ENCODE peak calls at places on chromosomes 6 and 20, in four cellular contexts. U is HepG2, O is BE2C, E is SK-N-SH. B is an unnamed sample. For H3K4me1, the result is how much of the 10 kb centered on the place peaks cover.

GRCh38 chr6:33799714-33800113 is 4.1 kb downstream of the MLN start:
- DNase-seq in U (no peak), O (no peak), E (no peak), B (no peak)

GRCh38 chr6:138647006-138647405 is 126.6 kb upstream of the CCDC28A start:
- DNase-seq in U (no peak), O (no peak), E (no peak), B (no peak)

GRCh38 chr6:44253307-44254101 is 3.8 kb downstream of the SLC35B2 start:
- DNase-seq in U (peak), O (peak), E (no peak), B (peak)

GRCh38 chr6:132504757-132505156 is 8.2 kb downstream of the STX7 start:
- DNase-seq in U (no peak), O (no peak), E (no peak), B (no peak)

GRCh38 chr6:142374965-142375733 is 73.3 kb downstream of the ADGRG6 start:
- DNase-seq in U (peak), O (no peak), E (no peak), B (no peak)

GRCh38 chr6:11584264-11584663 is 46.7 kb downstream of the TMEM170B start:
- DNase-seq in U (no peak), O (no peak), E (no peak), B (no peak)

GRCh38 chr6:14900919-14901318 is 344.9 kb upstream of the JARID2 start:
- DNase-seq in U (no peak), O (no peak), E (no peak), B (no peak)

GRCh38 chr6:139473731-139474130 is 99.3 kb upstream of the CITED2 start:
- DNase-seq in U (no peak), O (no peak), E (no peak), B (no peak)

GRCh38 chr20:46172961-46173536 is 54.9 kb downstream of the CD40 start:
- DNase-seq in U (no peak), O (no peak), E (no peak), B (no peak)

GRCh38 chr20:12975833-12976608 is 32.8 kb upstream of the SPTLC3 start:
- DNase-seq in U (no peak), O (no peak), E (no peak), B (no peak)

GRCh38 chr6:100257661-100258395 is 206.9 kb downstream of the SIM1 start:
- DNase-seq in U (peak), O (no peak), E (no peak), B (peak)

GRCh38 chr6:163790296-163790840 is 375.9 kb downstream of the QKI start:
- DNase-seq in U (no peak), O (no peak), E (no peak), B (no peak)

GRCh38 chr6:106159531-106159940 is 73.4 kb downstream of the PRDM1 start:
- DNase-seq in U (no peak), O (no peak), E (no peak), B (no peak)

GRCh38 chr20:62473717-62474584 is 1.8 kb downstream of the GATA5 start:
- DNase-seq in U (no peak), O (no peak), E (no peak), B (peak)

GRCh38 chr6:118788702-118789101 is 105.2 kb upstream of the ASF1A start:
- DNase-seq in U (no peak), O (no peak), E (no peak), B (no peak)

GRCh38 chr6:63269470-63269869 is 50.3 kb downstream of the LGSN start:
- DNase-seq in U (no peak), O (no peak), E (no peak), B (no peak)

GRCh38 chr20:41533537-41534136 is 84.5 kb downstream of the CHD6 start:
- DNase-seq in U (peak), O (no peak), E (no peak), B (no peak)

GRCh38 chr6:151260191-151260590 is 20.4 kb downstream of the AKAP12 start:
- DNase-seq in U (no peak), O (no peak), E (no peak), B (no peak)

GRCh38 chr6:145147981-145148380 is 587.3 kb downstream of the EPM2A start:
- DNase-seq in U (no peak), O (no peak), E (no peak), B (no peak)

GRCh38 chr20:33431797-33432381 is 11.7 kb downstream of the SNTA1 start:
- DNase-seq in U (peak), O (no peak), E (no peak), B (no peak)

GRCh38 chr6:157614026-157614484 is 209.0 kb upstream of the SNX9 start:
- DNase-seq in U (peak), O (no peak), E (no peak), B (no peak)

GRCh38 chr6:131951576-131952230 is 531 bp upstream of the CCN2 start:
- DNase-seq in U (no peak), O (no peak), E (no peak), B (peak)

GRCh38 chr6:50850223-50850751 is 31.6 kb downstream of the TFAP2B start:
- DNase-seq in U (no peak), O (peak), E (peak), B (peak)

GRCh38 chr6:88910922-88911778 is 52.3 kb downstream of the RNGTT start:
- DNase-seq in U (no peak), O (no peak), E (no peak), B (no peak)

GRCh38 chr6:137874204-137875001 is 7.3 kb downstream of the TNFAIP3 start:
- DNase-seq in U (no peak), O (no peak), E (no peak), B (no peak)

GRCh38 chr6:155011997-155012396 is 16.9 kb downstream of the TIAM2 start:
- DNase-seq in U (no peak), O (no peak), E (no peak), B (no peak)

GRCh38 chr6:35679399-35679798 is 9.3 kb downstream of the FKBP5 start:
- DNase-seq in U (no peak), O (no peak), E (no peak), B (no peak)

GRCh38 chr6:168387911-168388310 is 53.1 kb upstream of the SMOC2 start:
- DNase-seq in U (no peak), O (no peak), E (no peak), B (no peak)

GRCh38 chr6:95636552-95637376 is 59.4 kb downstream of the MANEA start:
- DNase-seq in U (no peak), O (peak), E (peak), B (no peak)
- TF ChIP-seq CTCF in U (no peak), O (no peak), E (no peak), B (no peak)

GRCh38 chr6:21885532-21886089 is 292.1 kb downstream of the SOX4 start:
- DNase-seq in U (no peak), O (peak), E (peak), B (no peak)

GRCh38 chr6:21883929-21884328 is 290.4 kb downstream of the SOX4 start:
- DNase-seq in U (no peak), O (no peak), E (no peak), B (no peak)

GRCh38 chr6:21885101-21885500 is 291.6 kb downstream of the SOX4 start:
- DNase-seq in U (no peak), O (no peak), E (no peak), B (no peak)

GRCh38 chr6:21887301-21888185 is 294.0 kb downstream of the SOX4 start:
- DNase-seq in U (peak), O (no peak), E (no peak), B (no peak)

DNA sequence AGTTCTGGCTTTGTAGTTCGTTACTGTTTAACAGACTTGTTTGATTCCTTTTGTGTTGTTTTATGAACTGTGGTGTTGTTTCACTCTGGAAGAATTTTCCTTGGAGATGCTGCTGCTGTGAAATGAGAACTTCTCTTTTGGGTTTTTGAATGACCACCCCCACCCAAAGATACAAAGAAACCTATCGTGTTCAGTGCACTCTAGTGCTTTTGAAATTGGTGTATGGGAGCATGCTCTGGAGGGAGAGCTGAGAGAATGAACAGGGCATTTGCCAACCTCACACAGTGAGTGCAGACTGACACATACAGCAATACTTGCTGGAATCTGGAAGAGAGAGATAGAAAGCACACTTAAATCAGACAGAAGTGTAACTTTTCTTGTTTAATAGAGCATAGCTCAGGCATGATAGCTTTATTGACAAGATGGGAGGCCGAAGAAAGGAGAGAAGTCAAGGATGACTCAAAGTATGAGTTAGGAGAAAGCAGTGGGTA is 293.1 kb downstream of the SOX4 start:
- DNase-seq in U (no peak), O (no peak), E (no peak), B (no peak)
- H3K4me3 ChIP-seq in U (no peak), O (no peak), E (no peak), B (no peak)

DNA sequence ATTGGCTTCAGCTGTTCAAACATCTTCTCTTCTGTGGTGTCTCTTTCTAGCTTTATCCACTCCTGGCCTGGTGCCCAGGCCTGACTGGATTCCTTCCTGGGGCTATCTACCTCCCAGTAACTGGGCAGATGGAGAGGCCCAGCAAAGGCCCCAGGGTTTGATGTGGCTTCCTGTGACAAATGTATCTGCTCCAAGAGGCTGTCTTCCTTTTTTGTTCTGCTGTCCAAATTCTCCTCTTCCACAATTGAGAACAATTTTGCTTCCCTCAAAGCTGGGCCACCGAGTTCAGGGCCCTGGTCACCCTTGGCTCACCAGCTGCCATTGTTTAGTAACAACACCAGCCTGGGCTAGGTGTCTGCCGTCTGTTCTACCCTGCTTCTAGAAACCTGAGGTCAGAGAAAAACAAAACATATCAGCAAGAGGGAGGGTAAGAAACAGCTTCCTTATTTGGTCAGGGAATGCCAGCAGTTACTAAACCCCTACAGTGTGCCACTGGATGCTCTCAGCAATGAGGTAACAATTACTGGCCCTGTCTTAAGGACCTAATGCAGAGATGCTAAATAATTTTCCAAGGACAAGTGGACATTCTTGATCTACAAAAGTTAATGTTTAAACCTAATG is 3.9 kb downstream of the ZFP57 start:
- DNase-seq in U (no peak), O (no peak), E (no peak), B (no peak)
- H3K4me1 ChIP-seq in U (under half), O (under half), E (under half), B (under half)

GRCh38 chr6:7390218-7390878 is 740 bp downstream of the RIOK1 start:
- DNase-seq in U (no peak), O (no peak), E (no peak), B (no peak)
- TF ChIP-seq CTCF in U (peak), O (no peak), E (no peak), B (peak)

GRCh38 chr20:56629464-56630085 is 469 bp downstream of the TFAP2C start:
- DNase-seq in U (no peak), O (no peak), E (peak), B (peak)
- H3K4me3 ChIP-seq in U (no peak), O (no peak), E (no peak), B (peak)

GRCh38 chr20:845967-846893 is 12.7 kb downstream of the FAM110A start:
- DNase-seq in U (no peak), O (no peak), E (no peak), B (no peak)
- H3K4me1 ChIP-seq in U (under half), O (under half), E (under half), B (under half)

GRCh38 chr6:170440437-170440836 is 112.7 kb downstream of the PSMB1 start:
- DNase-seq in U (no peak), O (no peak), E (peak), B (no peak)
- TF ChIP-seq CTCF in U (peak), O (no peak), E (no peak), B (no peak)

B was measured in GM23338.